ENCODE peak calls at places on chromosomes 1 and 21, in seven cellular contexts. N is HEK293T; X is stimulated activated CD4-positive, alpha-beta T cell treated with anti-CD3 and anti-CD28 coated beads, Interleukin-1b, Interleukin-23, amount 100 ng/mL, for 48 hours; J is NCI-H2029; B is germinal center; P is stomach; G is astrocyte. R is an unnamed sample.

GRCh38 chr1:115793162-115793561 is 24.6 kb upstream of the CASQ2 start:
- DNase-seq in G (no peak), X (no peak), B (no peak), N (no peak), P (no peak), J (no peak), R (no peak)

GRCh38 chr1:41950820-41951219 is 32.1 kb upstream of the HIVEP3 start:
- DNase-seq in P (no peak), G (peak; percentile 42), X (no peak), N (no peak), J (no peak), B (no peak), R (no peak)

GRCh38 chr1:175197536-175197935 is 5.0 kb upstream of the KIAA0040 start:
- DNase-seq in J (no peak), N (no peak), G (no peak), B (no peak), P (no peak), X (no peak), R (no peak)

GRCh38 chr1:234827181-234827580 is 217.2 kb upstream of the IRF2BP2 start:
- DNase-seq in P (no peak), N (no peak), J (no peak), B (no peak), G (no peak), X (no peak), R (no peak)

GRCh38 chr1:240619901-240620621 is 8.1 kb upstream of the GREM2 start:
- DNase-seq in N (no peak), B (no peak), P (no peak), G (no peak), J (no peak), X (no peak), R (no peak)

GRCh38 chr1:242011879-242012674 is 13.2 kb upstream of the MAP1LC3C start:
- DNase-seq in G (peak; percentile 83), B (no peak), N (no peak), P (no peak), J (no peak), X (no peak), R (no peak)

GRCh38 chr1:207919523-207920210 is 8.7 kb upstream of the CD34 start:
- DNase-seq in X (no peak), N (no peak), B (no peak), J (no peak), P (no peak), G (no peak), R (no peak)

GRCh38 chr21:36918291-36918690 is 48.2 kb downstream of the HLCS start:
- DNase-seq in B (no peak), G (no peak), N (no peak), P (no peak), J (no peak), X (no peak), R (no peak)

GRCh38 chr1:147189514-147189913 is 17.2 kb upstream of the PRKAB2 start:
- DNase-seq in B (no peak), J (no peak), G (no peak), N (no peak), X (no peak), P (no peak), R (no peak)

R was measured in thyroid gland.